ENCODE peak calls at places on chromosome 22, in five cellular contexts. F, H, A, C and G are unnamed samples. For H3K4me1 and H3K27me3, the result is how much of the 10 kb centered on the place peaks cover.

GRCh38 chr22:48574776-48575566 is 1252.7 kb downstream of the BRD1 start:
- DNase-seq in F (no peak), H (no peak), A (no peak), C (peak), G (no peak)

GRCh38 chr22:34588893-34589545 is 476.9 kb upstream of the ISX start:
- DNase-seq in F (no peak), H (no peak), A (no peak), C (no peak), G (no peak)

GRCh38 chr22:35156945-35157344 is 91.0 kb downstream of the ISX start:
- DNase-seq in F (no peak), H (no peak), A (no peak), C (no peak), G (no peak)

GRCh38 chr22:37063436-37064420 is 12.2 kb downstream of the KCTD17 start:
- DNase-seq in F (peak), H (no peak), A (no peak), C (no peak), G (no peak)

GRCh38 chr22:44669725-44670027 is 32.3 kb upstream of the PRR5 start:
- DNase-seq in F (no peak), H (no peak), A (no peak), C (no peak), G (no peak)

GRCh38 chr22:30077279-30077678 is 3.0 kb upstream of the HORMAD2 start:
- DNase-seq in F (no peak), H (no peak), A (no peak), C (no peak), G (no peak)

GRCh38 chr22:16654882-16655281 is 62.3 kb upstream of the CCT8L2 start:
- DNase-seq in F (no peak), H (no peak), A (no peak), C (no peak), G (no peak)

GRCh38 chr22:44658371-44658953 is 43.5 kb upstream of the PRR5 start:
- DNase-seq in F (no peak), H (peak), A (peak), C (peak), G (no peak)

GRCh38 chr22:49767355-49768062 is 60.2 kb downstream of the BRD1 start:
- DNase-seq in F (peak), H (peak), A (peak), C (peak), G (no peak)

GRCh38 chr22:27377901-27378300 is 423.7 kb downstream of the MN1 start:
- DNase-seq in F (no peak), H (no peak), A (no peak), C (no peak), G (no peak)

GRCh38 chr22:30270841-30271240 is 4.2 kb upstream of the OSM start:
- DNase-seq in F (no peak), H (peak), A (peak), C (peak), G (peak)

GRCh38 chr22:31272522-31273446 is 19.5 kb downstream of the PIK3IP1 start:
- DNase-seq in F (peak), H (no peak), A (peak), C (no peak), G (peak)

GRCh38 chr22:36449776-36450175 is 31.7 kb downstream of the TXN2 start:
- DNase-seq in F (no peak), H (peak), A (no peak), C (no peak), G (no peak)

GRCh38 chr22:27919943-27920755 is 1.1 kb upstream of the PITPNB start:
- DNase-seq in F (peak), H (no peak), A (peak), C (no peak), G (peak)

GRCh38 chr22:27531782-27532530 is 269.6 kb downstream of the MN1 start:
- DNase-seq in F (no peak), H (no peak), A (no peak), C (no peak), G (no peak)

GRCh38 chr22:36998620-36999351 is 20.5 kb downstream of the TST start:
- DNase-seq in F (no peak), H (no peak), A (no peak), C (no peak), G (peak)

GRCh38 chr22:36374603-36375024 is 13.2 kb downstream of the MYH9 start:
- DNase-seq in F (peak), H (no peak), A (no peak), C (no peak), G (no peak)

GRCh38 chr22:28736296-28737155 is 5.1 kb downstream of the CHEK2 start:
- DNase-seq in F (no peak), H (no peak), A (no peak), C (no peak), G (no peak)

GRCh38 chr22:25680949-25681348 is 61.0 kb upstream of the MYO18B start:
- DNase-seq in F (no peak), H (no peak), A (no peak), C (no peak), G (no peak)

GRCh38 chr22:40426671-40427070 is 56.3 kb downstream of the SGSM3 start:
- DNase-seq in F (no peak), H (no peak), A (peak), C (no peak), G (peak)

GRCh38 chr22:37032535-37033460 is 13.3 kb downstream of the MPST start:
- DNase-seq in F (peak), H (no peak), A (no peak), C (peak), G (peak)

DNA sequence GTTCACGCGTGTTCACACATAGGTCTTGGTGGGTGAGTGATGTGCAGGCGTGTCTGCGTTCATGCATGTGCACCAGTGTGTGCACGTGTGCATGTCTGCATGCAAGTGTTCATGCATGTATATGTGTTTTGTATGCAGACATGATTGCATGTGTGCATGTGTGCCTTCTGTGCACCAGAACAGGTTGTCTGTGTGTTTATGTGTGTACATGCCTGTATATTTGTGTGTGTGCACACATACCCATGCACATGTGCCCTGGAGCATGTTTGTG is 4.9 kb downstream of the ZDHHC8 start:
- DNase-seq in F (no peak), H (no peak), A (no peak), C (no peak), G (no peak)
- H3K4me1 ChIP-seq in F (under half), H (half or more), A (half or more), C (half or more), G (under half)

DNA sequence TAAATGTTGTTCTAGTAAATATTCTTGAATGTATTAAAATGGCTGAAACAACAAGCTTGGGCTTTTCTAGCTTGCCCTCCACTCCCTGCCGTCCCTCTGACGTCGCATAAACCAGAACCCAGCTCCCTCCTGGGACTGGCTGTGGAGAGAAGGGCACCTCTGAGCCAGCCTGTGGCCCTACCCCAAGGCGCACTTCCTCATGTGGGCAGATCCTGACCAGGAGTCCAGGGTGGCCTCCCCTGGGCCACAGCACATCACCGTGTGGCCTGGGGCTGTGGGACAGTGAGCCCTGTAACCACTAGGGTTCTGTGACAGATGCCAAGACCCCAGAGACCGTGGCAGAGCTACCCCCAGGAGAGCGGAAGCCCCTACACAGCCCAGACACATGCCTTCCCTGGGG is 10.2 kb upstream of the ADORA2A start:
- DNase-seq in F (no peak), H (no peak), A (peak), C (peak), G (no peak)
- H3K27me3 ChIP-seq in F (under half), H (under half), A (under half), C (under half), G (under half)

GRCh38 chr22:42280140-42280539 is 9.7 kb upstream of the TCF20 start:
- DNase-seq in F (no peak), H (peak), A (peak), C (no peak), G (no peak)

GRCh38 chr22:42279425-42280020 is 9.1 kb upstream of the TCF20 start:
- DNase-seq in F (no peak), H (peak), A (peak), C (no peak), G (no peak)

GRCh38 chr22:42277232-42277753 is 6.8 kb upstream of the TCF20 start:
- DNase-seq in F (no peak), H (peak), A (peak), C (no peak), G (no peak)

GRCh38 chr22:42275970-42276369 is 5.5 kb upstream of the TCF20 start:
- DNase-seq in F (no peak), H (no peak), A (peak), C (no peak), G (no peak)

GRCh38 chr22:42277988-42278776 is 7.7 kb upstream of the TCF20 start:
- DNase-seq in F (peak), H (peak), A (peak), C (no peak), G (no peak)
- TF ChIP-seq CTCF in F (no peak), H (peak), A (no peak), C (no peak), G (no peak)

GRCh38 chr22:43298062-43298801 is 44.9 kb downstream of the SCUBE1 start:
- DNase-seq in F (no peak), H (no peak), A (no peak), C (no peak), G (no peak)
- H3K4me1 ChIP-seq in F (under half), H (under half), A (under half), C (under half), G (under half)

GRCh38 chr22:20173720-20174119 is 22.9 kb upstream of the CCDC188 start:
- DNase-seq in F (no peak), H (no peak), A (no peak), C (no peak), G (no peak)
- H3K27me3 ChIP-seq in F (under half), H (under half), A (under half), C (under half), G (under half)

GRCh38 chr22:38298312-38299000 is 18.8 kb downstream of the CSNK1E start:
- DNase-seq in F (peak), H (peak), A (no peak), C (no peak), G (no peak)
- TF ChIP-seq CTCF in F (peak), H (peak), A (no peak), C (peak), G (peak)

GRCh38 chr22:46732513-46732912 is 5.5 kb downstream of the CERK start:
- DNase-seq in F (no peak), H (no peak), A (no peak), C (no peak), G (no peak)
- H3K4me1 ChIP-seq in F (under half), H (half or more), A (half or more), C (half or more), G (half or more)